ENCODE peak calls at places on chromosomes 5 and 9, in five cellular contexts. T, V, X, L and A are unnamed samples.

GRCh38 chr5:501833-502184 is 22.4 kb downstream of the SLC9A3 start:
- DNase-seq in X (no peak), V (no peak), T (no peak), L (no peak), A (no peak)

GRCh38 chr5:140571105-140571504 is 6.5 kb downstream of the SLC35A4 start:
- DNase-seq in T (peak), V (no peak), L (no peak), X (no peak), A (no peak)

GRCh38 chr9:103301051-103301450 is 305.9 kb downstream of the CYLC2 start:
- DNase-seq in V (no peak), X (no peak), T (no peak), L (peak), A (no peak)

GRCh38 chr9:38673399-38673798 is 46.5 kb downstream of the FAM240B start:
- DNase-seq in T (no peak), L (no peak), V (no peak), X (no peak), A (no peak)

GRCh38 chr9:119974026-119974425 is 604.8 kb upstream of the BRINP1 start:
- DNase-seq in T (no peak), X (no peak), V (no peak), L (no peak), A (no peak)

GRCh38 chr5:3509290-3509689 is 86.3 kb upstream of the IRX1 start:
- DNase-seq in X (no peak), L (no peak), T (no peak), V (no peak), A (no peak)

GRCh38 chr9:113580041-113580953 is 116.8 kb downstream of the RGS3 start:
- DNase-seq in T (peak), V (peak), L (no peak), X (no peak), A (peak)

GRCh38 chr9:91714020-91714721 is 235.9 kb downstream of the ROR2 start:
- DNase-seq in X (no peak), L (peak), T (peak), V (no peak), A (peak)

GRCh38 chr5:132215329-132215728 is 12.3 kb downstream of the P4HA2 start:
- DNase-seq in L (peak), V (peak), X (no peak), T (peak), A (peak)